ENCODE peak calls at places on chromosomes 6 and 20, in six cellular contexts. C is cardiac muscle cell, F is RWPE1, Y is AG04450, E is fibroblast of lung, X is cardiac fibroblast. L is an unnamed sample.

GRCh38 chr20:34705008-34705382 is 851 bp downstream of the TP53INP2 start:
- DNase-seq in C (no peak), F (no peak), Y (no peak), E (no peak), X (no peak), L (no peak)

GRCh38 chr6:50071921-50072320 is 22.2 kb upstream of the DEFB112 start:
- DNase-seq in C (no peak), F (no peak), Y (no peak), E (no peak), X (no peak), L (no peak)

GRCh38 chr20:5642155-5642981 is 107.8 kb upstream of the SHLD1 start:
- DNase-seq in C (no peak), F (no peak), Y (no peak), E (no peak), X (peak; percentile 91), L (no peak)

GRCh38 chr20:50844430-50845100 is 49.7 kb downstream of the BCAS4 start:
- DNase-seq in C (no peak), F (peak; percentile 100), Y (peak; percentile 49), E (peak; percentile 97), X (peak; percentile 85), L (peak; percentile 93)

GRCh38 chr6:35048631-35049083 is 92.5 kb downstream of the TCP11 start:
- DNase-seq in C (peak; percentile 56), F (no peak), Y (peak; percentile 61), E (peak; percentile 87), X (peak; percentile 77), L (peak; percentile 24)

GRCh38 chr6:53124131-53124800 is 24.4 kb downstream of the GCM1 start:
- DNase-seq in C (no peak), F (no peak), Y (no peak), E (no peak), X (no peak), L (no peak)

GRCh38 chr6:170243386-170243785 is 47.5 kb downstream of the DLL1 start:
- DNase-seq in C (peak; percentile 14), F (no peak), Y (no peak), E (no peak), X (no peak), L (no peak)

GRCh38 chr6:41332842-41333736 is 2.3 kb upstream of the NCR2 start:
- DNase-seq in C (no peak), F (no peak), Y (no peak), E (no peak), X (no peak), L (peak; percentile 38)

GRCh38 chr20:48463916-48464315 is 363.9 kb downstream of the PREX1 start:
- DNase-seq in C (peak; percentile 43), F (no peak), Y (peak; percentile 3), E (peak; percentile 75), X (peak; percentile 58), L (no peak)

GRCh38 chr6:116010400-116011095 is 50.1 kb downstream of the FRK start:
- DNase-seq in C (peak; percentile 65), F (peak; percentile 31), Y (peak; percentile 39), E (peak; percentile 54), X (peak; percentile 86), L (peak; percentile 13)

GRCh38 chr6:19309661-19310060 is 527.5 kb upstream of the ID4 start:
- DNase-seq in C (no peak), F (no peak), Y (no peak), E (no peak), X (no peak), L (no peak)

GRCh38 chr6:17847203-17847602 is 140.2 kb downstream of the KIF13A start:
- DNase-seq in C (no peak), F (no peak), Y (no peak), E (no peak), X (peak; percentile 32), L (no peak)

GRCh38 chr6:111804627-111805235 is 68.5 kb downstream of the FYN start:
- DNase-seq in C (no peak), F (no peak), Y (no peak), E (peak; percentile 94), X (peak; percentile 87), L (peak; percentile 34)

GRCh38 chr6:127058027-127058426 is 60.4 kb upstream of the RSPO3 start:
- DNase-seq in C (no peak), F (peak; percentile 14), Y (no peak), E (peak; percentile 67), X (peak; percentile 15), L (no peak)

GRCh38 chr6:105769987-105770386 is 316.1 kb upstream of the PRDM1 start:
- DNase-seq in C (no peak), F (peak; percentile 49), Y (no peak), E (peak; percentile 41), X (no peak), L (no peak)

GRCh38 chr6:159035891-159036290 is 8.9 kb downstream of the TAGAP start:
- DNase-seq in C (no peak), F (no peak), Y (no peak), E (no peak), X (no peak), L (no peak)

GRCh38 chr6:148700047-148700712 is 46.6 kb upstream of the UST start:
- DNase-seq in C (no peak), F (no peak), Y (no peak), E (no peak), X (peak; percentile 56), L (peak; percentile 61)

GRCh38 chr20:38609828-38610227 is 8.2 kb downstream of the ARHGAP40 start:
- DNase-seq in C (no peak), F (no peak), Y (no peak), E (no peak), X (no peak), L (no peak)

GRCh38 chr6:45714795-45715507 is 300.7 kb downstream of the CLIC5 start:
- DNase-seq in C (peak; percentile 82), F (peak; percentile 78), Y (peak; percentile 69), E (peak; percentile 83), X (peak; percentile 91), L (peak; percentile 61)

GRCh38 chr6:3714111-3714510 is 37.4 kb downstream of the PXDC1 start:
- DNase-seq in C (no peak), F (no peak), Y (no peak), E (no peak), X (no peak), L (no peak)

GRCh38 chr20:10916312-10916711 is 242.5 kb upstream of the JAG1 start:
- DNase-seq in C (no peak), F (no peak), Y (no peak), E (peak; percentile 55), X (no peak), L (no peak)

GRCh38 chr20:2914160-2914559 is 40.9 kb downstream of the PTPRA start:
- DNase-seq in C (peak; percentile 46), F (no peak), Y (no peak), E (no peak), X (peak; percentile 32), L (no peak)

GRCh38 chr6:46838033-46838432 is 44.8 kb downstream of the MEP1A start:
- DNase-seq in C (no peak), F (no peak), Y (no peak), E (no peak), X (no peak), L (no peak)

GRCh38 chr6:148118303-148118702 is 224.3 kb upstream of the SASH1 start:
- DNase-seq in C (no peak), F (no peak), Y (no peak), E (no peak), X (no peak), L (no peak)

GRCh38 chr20:49570828-49571552 is 3.1 kb upstream of the PTGIS start:
- DNase-seq in C (no peak), F (no peak), Y (no peak), E (peak; percentile 87), X (peak; percentile 62), L (no peak)

GRCh38 chr20:51014797-51015722 is 7.8 kb downstream of the KCNG1 start:
- DNase-seq in C (peak; percentile 73), F (peak; percentile 91), Y (no peak), E (peak; percentile 49), X (peak; percentile 71), L (peak; percentile 64)

GRCh38 chr6:129908858-129909257 is 47.7 kb upstream of the TMEM244 start:
- DNase-seq in C (no peak), F (no peak), Y (no peak), E (no peak), X (no peak), L (no peak)
- TF ChIP-seq CTCF in C (no peak), F (no peak), Y (no peak), E (no peak), X (no peak), L (no peak)

GRCh38 chr6:36376742-36377141 is 10.7 kb downstream of the ETV7 start:
- DNase-seq in C (no peak), F (no peak), Y (no peak), E (no peak), X (no peak), L (no peak)
- TF ChIP-seq CTCF in C (no peak), F (no peak), Y (no peak), E (no peak), X (no peak), L (no peak)

DNA sequence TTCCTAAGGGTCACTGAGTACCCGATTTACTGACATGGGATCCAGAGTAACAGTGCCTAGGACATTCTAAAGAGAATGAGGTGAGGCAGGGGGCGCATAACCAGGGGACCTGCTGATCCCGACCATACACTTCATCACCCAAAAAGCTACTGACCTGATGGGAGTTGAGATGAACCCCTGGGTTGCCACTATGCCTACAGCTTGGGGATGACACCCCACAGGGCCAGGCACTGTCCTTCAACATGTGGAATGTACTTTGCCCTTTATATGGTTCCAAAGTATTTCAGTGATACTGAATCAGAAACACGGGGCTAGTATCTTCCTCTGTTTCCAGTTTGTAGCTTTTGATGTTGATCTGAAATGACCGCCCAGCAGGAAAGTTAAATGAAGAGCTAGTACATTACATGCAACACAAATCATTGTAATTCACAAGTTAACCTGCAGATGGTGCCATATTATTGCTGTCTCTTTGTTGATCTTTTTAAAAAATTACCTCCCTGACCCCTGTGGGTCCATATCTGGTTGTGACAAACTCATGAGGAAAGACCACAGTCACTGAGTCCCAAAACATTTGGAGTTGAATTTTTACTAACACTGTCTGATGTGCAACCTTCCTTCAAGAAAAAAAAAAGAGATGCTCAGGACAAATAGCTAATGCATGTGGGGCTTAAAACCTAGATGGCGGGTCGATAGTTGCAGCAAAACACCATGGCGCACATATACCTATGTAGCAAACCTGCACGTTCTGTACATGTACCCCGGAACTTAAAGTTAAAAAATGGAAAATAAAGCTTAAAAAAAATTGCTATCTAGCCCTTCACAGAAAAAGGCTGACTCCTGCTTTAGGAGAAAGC is 42.7 kb upstream of the GCNT2 start:
- DNase-seq in C (peak; percentile 47), F (peak; percentile 44), Y (peak; percentile 2), E (peak; percentile 28), X (peak; percentile 42), L (peak; percentile 66)
- TF ChIP-seq CTCF in C (peak; percentile 55), F (peak; percentile 69), Y (peak; percentile 58), E (peak; percentile 41), X (peak; percentile 39), L (peak; percentile 45)

GRCh38 chr20:58237318-58238182 is 9.1 kb upstream of the ANKRD60 start:
- DNase-seq in C (no peak), F (no peak), Y (no peak), E (peak; percentile 80), X (peak; percentile 32), L (no peak)
- TF ChIP-seq CTCF in C (no peak), F (peak; percentile 67), Y (no peak), E (no peak), X (no peak), L (no peak)